ENCODE peak calls at places on chromosomes 12 and 14, in seven cellular contexts. F, Q, E, H, I, C and J are unnamed samples.

GRCh38 chr12:70788774-70789173 is 131.8 kb downstream of the PTPRR start:
- DNase-seq in F (no peak), Q (no peak), E (no peak), H (no peak), I (no peak), C (no peak), J (no peak)

GRCh38 chr12:87818416-87818815 is 210.8 kb downstream of the C12orf50 start:
- DNase-seq in F (no peak), Q (no peak), E (no peak), H (no peak), I (no peak), C (no peak), J (no peak)

GRCh38 chr12:39037115-39037514 is 131.7 kb upstream of the CPNE8 start:
- DNase-seq in F (no peak), Q (no peak), E (no peak), H (no peak), I (no peak), C (no peak), J (no peak)

GRCh38 chr14:20295067-20295466 is 10.7 kb downstream of the TTC5 start:
- DNase-seq in F (no peak), Q (no peak), E (no peak), H (no peak), I (no peak), C (no peak), J (no peak)

GRCh38 chr12:17809206-17809605 is 280.8 kb downstream of the RERGL start:
- DNase-seq in F (no peak), Q (no peak), E (no peak), H (no peak), I (no peak), C (no peak), J (no peak)

GRCh38 chr14:32457213-32457920 is 128.3 kb downstream of the AKAP6 start:
- DNase-seq in F (no peak), Q (no peak), E (peak; percentile 87), H (no peak), I (no peak), C (no peak), J (no peak)

GRCh38 chr12:116381744-116382455 is 104.4 kb upstream of the MED13L start:
- DNase-seq in F (no peak), Q (no peak), E (peak; percentile 93), H (peak; percentile 56), I (no peak), C (no peak), J (no peak)

GRCh38 chr12:110744176-110744575 is 1.5 kb upstream of the PPP1CC start:
- DNase-seq in F (no peak), Q (no peak), E (peak; percentile 60), H (no peak), I (no peak), C (no peak), J (no peak)

GRCh38 chr14:70317969-70318634 is 41.4 kb downstream of the COX16 start:
- DNase-seq in F (peak; percentile 63), Q (peak; percentile 47), E (peak; percentile 65), H (peak; percentile 66), I (no peak), C (no peak), J (no peak)

GRCh38 chr12:121769297-121769830 is 24.1 kb downstream of the RHOF start:
- DNase-seq in F (no peak), Q (no peak), E (no peak), H (no peak), I (no peak), C (no peak), J (no peak)